ENCODE peak calls at places on chromosomes 12 and 14, in eight cellular contexts. M is upper lobe of left lung, U is ovary, H is transverse colon, P is stomach, D is HepG2, Y is A549, E is sigmoid colon. F is an unnamed sample. For H3K4me1, the result is how much of the 10 kb centered on the place peaks cover.

GRCh38 chr14:44657153-44657552 is 150.1 kb upstream of the FSCB start:
- DNase-seq in M (no peak), Y (no peak), D (no peak), E (no peak), H (no peak), U (no peak), P (no peak), F (no peak)

GRCh38 chr14:31037709-31038221 is 11.6 kb upstream of the STRN3 start:
- DNase-seq in M (no peak), P (no peak), H (no peak), E (no peak), U (no peak), Y (no peak), D (peak), F (peak)

GRCh38 chr12:120529641-120530314 is 820 bp upstream of the COQ5 start:
- DNase-seq in D (peak), E (no peak), U (no peak), P (peak), H (peak), Y (peak), M (no peak), F (no peak)

GRCh38 chr12:121620328-121620891 is 5.9 kb upstream of the ORAI1 start:
- DNase-seq in M (no peak), P (no peak), U (no peak), H (no peak), D (no peak), E (no peak), Y (no peak), F (no peak)

GRCh38 chr14:94180655-94181271 is 6.6 kb downstream of the PPP4R4 start:
- DNase-seq in Y (peak), U (no peak), E (no peak), P (no peak), M (no peak), H (no peak), D (peak), F (no peak)

GRCh38 chr12:93798752-93799151 is 121.6 kb downstream of the CRADD start:
- DNase-seq in P (no peak), U (no peak), E (no peak), M (no peak), H (no peak), Y (no peak), D (no peak), F (no peak)

GRCh38 chr14:100160534-100160916 is 1.1 kb upstream of the DEGS2 start:
- DNase-seq in P (no peak), U (no peak), E (no peak), D (no peak), M (peak), Y (no peak), H (no peak), F (no peak)

GRCh38 chr14:28931999-28932398 is 165.4 kb downstream of the FOXG1 start:
- DNase-seq in H (no peak), D (no peak), Y (no peak), P (no peak), U (no peak), M (no peak), E (no peak), F (no peak)

GRCh38 chr14:53668861-53669260 is 287.8 kb downstream of the BMP4 start:
- DNase-seq in D (no peak), U (no peak), E (no peak), M (no peak), Y (no peak), P (no peak), H (no peak), F (no peak)

GRCh38 chr12:11978985-11979384 is 91.8 kb upstream of the BCL2L14 start:
- DNase-seq in M (no peak), D (no peak), Y (no peak), E (no peak), U (no peak), P (no peak), H (no peak), F (no peak)

GRCh38 chr12:15520083-15520482 is 197.8 kb downstream of the PTPRO start:
- DNase-seq in P (no peak), Y (no peak), H (no peak), D (no peak), M (no peak), U (no peak), E (no peak), F (no peak)

GRCh38 chr12:65655074-65655493 is 169.2 kb upstream of the HMGA2 start:
- DNase-seq in H (no peak), D (no peak), M (no peak), Y (no peak), E (no peak), U (no peak), P (no peak), F (no peak)

GRCh38 chr14:85575617-85575898 is 45.6 kb downstream of the FLRT2 start:
- DNase-seq in P (no peak), D (no peak), M (no peak), U (no peak), H (no peak), Y (no peak), E (no peak), F (no peak)

GRCh38 chr12:65470261-65470660 is 191.8 kb downstream of the MSRB3 start:
- DNase-seq in H (no peak), M (no peak), E (no peak), D (no peak), U (no peak), P (no peak), Y (no peak), F (no peak)

GRCh38 chr12:49198431-49199155 is 9.7 kb upstream of the TUBA1A start:
- DNase-seq in D (no peak), P (no peak), M (no peak), Y (no peak), H (no peak), E (peak), U (no peak), F (no peak)

GRCh38 chr12:49206389-49206788 is 17.5 kb upstream of the TUBA1A start:
- DNase-seq in P (no peak), M (no peak), D (no peak), U (no peak), E (no peak), Y (no peak), H (no peak), F (no peak)

GRCh38 chr12:49200882-49201594 is 12.2 kb upstream of the TUBA1A start:
- DNase-seq in U (no peak), D (no peak), H (no peak), Y (peak), E (no peak), P (no peak), M (no peak), F (no peak)

DNA sequence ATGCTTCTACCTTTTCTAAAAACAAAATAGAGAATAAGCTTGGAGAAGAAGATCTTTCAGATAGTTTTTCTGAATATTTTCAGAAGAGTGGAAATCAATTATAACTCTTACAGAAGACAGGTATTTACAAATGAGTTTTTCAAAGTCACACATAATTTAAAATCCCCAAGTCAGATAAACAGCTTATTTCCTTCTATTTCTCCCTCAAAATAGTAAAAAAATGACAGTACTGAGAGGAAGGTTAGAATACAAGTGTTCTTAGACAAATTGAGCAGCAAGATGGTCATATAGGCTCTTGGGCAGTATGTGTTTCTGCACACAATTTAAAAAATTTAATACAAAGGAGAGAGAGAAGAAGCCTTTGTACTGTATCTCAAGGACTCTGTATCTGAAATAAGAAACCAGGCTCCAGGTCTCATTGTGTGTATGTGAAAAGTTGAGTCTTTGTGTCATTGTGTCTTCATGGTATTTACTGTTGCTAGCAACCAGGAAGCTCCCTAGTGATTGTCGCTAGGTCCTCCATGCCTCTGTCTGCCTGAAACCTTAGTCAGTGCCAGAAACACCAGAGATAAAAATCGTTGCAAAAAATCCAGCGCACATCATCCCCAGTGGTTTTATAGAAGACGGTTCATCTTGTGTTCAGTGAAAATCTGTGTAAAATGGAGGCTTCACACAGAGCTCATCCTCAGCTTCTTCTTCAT is 12.9 kb upstream of the TUBA1A start:
- DNase-seq in Y (peak), U (no peak), P (no peak), D (no peak), H (no peak), E (no peak), M (no peak), F (no peak)
- TF ChIP-seq POLR2A in Y (no peak), U (no peak), P (no peak), D (no peak), H (no peak), E (no peak), M (no peak), F (no peak)

DNA sequence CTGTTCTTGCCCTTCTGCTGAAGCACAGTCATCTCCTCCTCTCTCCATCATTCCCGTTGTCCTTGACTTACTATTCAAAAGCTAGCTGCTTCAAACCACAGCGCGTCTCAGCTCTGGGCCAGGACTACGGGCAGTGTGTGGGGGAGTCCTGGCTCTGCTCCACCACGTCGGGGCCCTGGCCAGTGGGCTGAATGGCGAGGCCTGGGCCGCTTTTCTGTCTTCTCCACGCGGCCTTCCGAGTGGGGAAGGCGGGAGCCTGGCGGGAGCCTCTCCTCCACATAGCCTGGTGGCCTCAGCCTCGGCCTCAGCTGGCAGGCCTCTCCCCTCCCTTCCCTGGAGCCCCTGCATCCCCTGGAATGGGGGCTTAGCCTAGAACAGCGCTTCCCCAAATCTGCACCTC is 16.5 kb downstream of the ANKRD9 start:
- DNase-seq in E (no peak), M (no peak), D (no peak), P (no peak), Y (no peak), H (no peak), U (peak), F (no peak)
- TF ChIP-seq EP300 in E (no peak), M (no peak), D (no peak), P (no peak), Y (no peak), H (no peak), U (no peak), F (no peak)

DNA sequence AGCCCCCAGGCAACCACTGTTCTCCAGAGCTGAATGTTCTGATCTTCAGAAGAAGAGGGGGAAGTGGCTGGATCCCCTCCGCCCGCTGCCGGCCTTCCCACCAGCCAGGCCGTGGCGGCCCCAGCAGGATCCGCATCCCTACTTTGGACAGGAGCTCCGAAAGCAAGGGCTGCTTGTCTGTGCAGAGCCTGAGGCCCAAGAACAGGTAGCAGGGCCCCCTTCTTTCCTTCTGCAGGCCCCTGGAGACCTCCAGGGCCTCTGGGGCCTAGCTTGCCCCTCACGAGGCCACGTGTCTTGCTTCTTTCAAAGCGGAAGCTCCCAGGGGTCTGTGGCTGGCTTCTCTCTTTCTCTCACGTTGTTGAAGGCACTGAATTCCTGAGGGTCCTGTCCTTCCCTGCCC is 13.2 kb downstream of the PGF start:
- DNase-seq in M (peak), Y (no peak), U (no peak), D (no peak), E (no peak), P (no peak), H (no peak), F (no peak)
- H3K4me1 ChIP-seq in M (half or more), Y (under half), U (under half), D (under half), E (under half), P (half or more), H (under half), F (half or more)

GRCh38 chr12:50167026-50167742 is at the start of gene CERS5:
- DNase-seq in M (peak), D (peak), U (peak), Y (peak), P (peak), H (peak), E (peak), F (peak)
- TF ChIP-seq POLR2A in M (peak), D (peak), U (peak), Y (peak), P (no peak), H (peak), E (peak), F (peak)

GRCh38 chr14:79011091-79011919 is 841.1 kb downstream of the NRXN3 start:
- DNase-seq in D (peak), P (no peak), E (no peak), M (no peak), H (no peak), U (no peak), Y (peak), F (no peak)
- TF ChIP-seq EP300 in D (no peak), P (no peak), E (no peak), M (no peak), H (no peak), U (no peak), Y (no peak), F (no peak)

DNA sequence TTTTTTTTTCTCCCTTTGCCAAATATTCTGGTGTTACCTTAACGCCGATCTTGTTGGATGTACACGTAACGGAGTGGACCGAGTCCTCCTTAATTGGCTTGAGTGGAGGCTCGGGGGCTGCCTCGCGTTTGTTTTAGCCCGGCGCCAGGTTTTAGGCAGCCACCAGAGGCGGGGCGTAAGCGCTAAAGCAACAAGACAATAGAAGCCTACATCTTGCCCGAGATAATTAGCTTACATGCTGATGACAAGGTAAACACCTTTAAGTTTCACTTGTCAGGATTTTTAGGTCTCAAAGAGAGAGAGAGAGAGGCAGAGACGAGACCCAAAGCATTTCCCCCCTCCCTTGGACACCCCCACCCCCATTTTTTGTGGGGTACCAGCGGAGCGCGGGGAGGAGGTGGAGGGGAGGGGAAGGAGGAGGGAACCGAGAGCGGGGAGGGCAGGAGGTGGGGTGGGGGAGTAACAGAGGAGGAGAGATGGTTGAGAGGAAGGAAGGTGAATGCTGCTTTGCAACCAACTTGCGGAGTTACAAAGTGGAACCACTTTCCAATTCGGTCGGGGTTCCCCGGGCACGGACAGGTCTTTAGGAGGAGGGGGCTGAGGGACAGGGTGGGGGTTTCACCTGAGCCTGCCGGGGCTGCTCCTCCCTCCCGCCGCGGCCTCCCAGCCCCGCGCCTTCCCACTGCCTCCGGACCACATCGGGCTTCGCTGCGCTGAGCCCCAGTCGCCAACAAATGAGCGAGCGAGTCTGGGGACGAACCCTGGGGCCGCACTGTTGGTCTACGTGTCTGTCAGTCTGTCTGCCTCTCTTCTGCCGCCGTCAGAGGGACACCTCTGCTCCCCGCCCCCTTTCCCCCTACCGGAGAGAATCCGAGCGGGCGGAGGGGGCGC is at the start of gene NKX2-1:
- DNase-seq in M (peak), Y (peak), P (no peak), H (no peak), U (no peak), D (no peak), E (no peak), F (peak)
- H3K4me1 ChIP-seq in M (under half), Y (under half), P (half or more), H (under half), U (under half), D (under half), E (under half), F (half or more)

GRCh38 chr12:28175098-28175589 is 15.1 kb upstream of the CCDC91 start:
- DNase-seq in P (no peak), Y (no peak), H (no peak), M (no peak), E (no peak), U (no peak), D (no peak), F (no peak)
- TF ChIP-seq POLR2A in P (no peak), Y (no peak), H (no peak), M (no peak), E (no peak), U (no peak), D (no peak), F (no peak)

F was measured in esophagus muscularis mucosa.